ENCODE peak calls at places on chromosomes 13 and 19, in ten cellular contexts. L, M, T, U, W, D, Z, K, B and Y are unnamed samples.

GRCh38 chr19:4379383-4380253 is 20.7 kb downstream of the SH3GL1 start:
- DNase-seq in W (peak), L (no peak), T (peak), D (peak), Z (peak), K (peak), B (peak), M (peak), U (no peak), Y (no peak)

GRCh38 chr19:39310558-39311311 is 9.9 kb downstream of the LRFN1 start:
- DNase-seq in K (no peak), L (no peak), M (no peak), D (no peak), U (no peak), Z (no peak), B (no peak), W (no peak), T (no peak), Y (no peak)

GRCh38 chr13:42497798-42498197 is 76.2 kb upstream of the TNFSF11 start:
- DNase-seq in T (no peak), K (no peak), Z (peak), B (peak), L (peak), W (no peak), D (no peak), M (peak), U (no peak), Y (no peak)

GRCh38 chr19:14118165-14119051 is 846 bp upstream of the PRKACA start:
- DNase-seq in W (peak), T (peak), Z (no peak), B (peak), D (peak), U (peak), L (peak), K (peak), M (peak), Y (peak)

GRCh38 chr13:74406439-74406838 is 272.2 kb upstream of the KLF12 start:
- DNase-seq in M (no peak), Z (no peak), L (no peak), D (no peak), U (no peak), K (no peak), W (no peak), B (peak), T (no peak), Y (no peak)

GRCh38 chr13:77521194-77521593 is 14.3 kb upstream of the SCEL start:
- DNase-seq in Z (no peak), L (peak), T (no peak), U (no peak), W (no peak), B (no peak), M (peak), K (no peak), D (peak), Y (no peak)

GRCh38 chr13:45472171-45472705 is 7.5 kb downstream of the COG3 start:
- DNase-seq in W (no peak), K (no peak), M (peak), Z (no peak), B (no peak), T (no peak), U (no peak), D (no peak), L (no peak), Y (no peak)

GRCh38 chr19:4347521-4347920 is 4.2 kb downstream of the MPND start:
- DNase-seq in D (no peak), K (no peak), T (no peak), Z (no peak), W (no peak), U (no peak), M (no peak), B (no peak), L (no peak), Y (no peak)

GRCh38 chr19:28074773-28075172 is 1138.2 kb downstream of the UQCRFS1 start:
- DNase-seq in K (no peak), U (no peak), L (no peak), W (no peak), T (no peak), D (no peak), Z (peak), M (no peak), B (no peak), Y (no peak)

GRCh38 chr13:57631607-57632275 is at the start of gene PCDH17:
- DNase-seq in K (no peak), T (peak), D (no peak), U (peak), L (peak), Z (no peak), M (no peak), W (no peak), B (no peak), Y (no peak)

GRCh38 chr19:38251564-38252051 is 4.6 kb downstream of the PPP1R14A start:
- DNase-seq in U (no peak), B (no peak), M (no peak), Z (no peak), K (no peak), D (no peak), W (no peak), T (no peak), L (no peak), Y (peak)

GRCh38 chr13:95221991-95222732 is 79.1 kb downstream of the ABCC4 start:
- DNase-seq in M (no peak), T (no peak), L (no peak), D (no peak), K (no peak), B (no peak), U (no peak), Z (no peak), W (no peak), Y (no peak)

GRCh38 chr19:1668339-1669123 is 16.1 kb upstream of the TCF3 start:
- DNase-seq in B (peak), L (peak), T (no peak), K (no peak), Z (peak), M (no peak), W (no peak), D (no peak), U (no peak), Y (no peak)

GRCh38 chr13:48954086-48954485 is 21.6 kb upstream of the FNDC3A start:
- DNase-seq in K (no peak), M (peak), B (peak), T (no peak), D (no peak), W (no peak), L (peak), U (no peak), Z (no peak), Y (no peak)

GRCh38 chr13:73058741-73059459 is at the start of gene KLF5:
- DNase-seq in D (peak), U (peak), M (peak), Z (peak), T (peak), W (peak), B (peak), K (peak), L (peak), Y (peak)

GRCh38 chr19:56120371-56121179 is 520 bp downstream of the ZNF787 start:
- DNase-seq in U (peak), K (peak), Z (peak), W (peak), B (peak), L (peak), T (peak), M (peak), D (peak), Y (peak)

GRCh38 chr13:43390101-43390500 is 366.7 kb downstream of the DNAJC15 start:
- DNase-seq in K (no peak), B (no peak), M (no peak), Z (no peak), W (no peak), T (no peak), L (peak), U (no peak), D (no peak), Y (no peak)

GRCh38 chr13:33611016-33611805 is 206.7 kb upstream of the RFC3 start:
- DNase-seq in W (no peak), D (no peak), M (no peak), Z (no peak), L (peak), T (no peak), B (no peak), U (peak), K (no peak), Y (peak)

GRCh38 chr13:25372275-25373081 is 704 bp downstream of the ATP8A2 start:
- DNase-seq in K (no peak), D (no peak), M (no peak), Z (no peak), T (no peak), L (no peak), U (no peak), W (no peak), B (no peak), Y (no peak)

GRCh38 chr13:37090912-37091311 is 14.6 kb downstream of the CSNK1A1L start:
- DNase-seq in M (peak), K (no peak), T (no peak), U (no peak), L (no peak), W (no peak), B (no peak), D (no peak), Z (no peak), Y (peak)

GRCh38 chr19:50728084-50728737 is 5.0 kb downstream of the CLEC11A start:
- DNase-seq in K (peak), D (no peak), B (peak), M (no peak), L (peak), T (no peak), Z (peak), W (no peak), U (peak), Y (peak)

GRCh38 chr13:60620611-60621395 is 223.8 kb downstream of the TDRD3 start:
- DNase-seq in W (no peak), K (no peak), U (no peak), B (no peak), L (no peak), Z (no peak), T (no peak), D (no peak), M (no peak), Y (no peak)

GRCh38 chr13:112648101-112648500 is 41.7 kb upstream of the ATP11A start:
- DNase-seq in T (no peak), D (no peak), U (no peak), M (no peak), L (no peak), B (no peak), Z (no peak), K (no peak), W (no peak), Y (no peak)

GRCh38 chr19:16914421-16914820 is 25.6 kb downstream of the F2RL3 start:
- DNase-seq in Z (no peak), T (no peak), D (no peak), M (no peak), L (no peak), K (no peak), B (no peak), W (no peak), U (no peak), Y (no peak)

GRCh38 chr19:14507704-14508246 is 10.4 kb downstream of the DNAJB1 start:
- DNase-seq in M (peak), U (no peak), T (no peak), Z (no peak), W (no peak), D (no peak), K (no peak), L (peak), B (peak), Y (no peak)

GRCh38 chr19:13846533-13847032 is 30.4 kb upstream of the NANOS3 start:
- DNase-seq in T (peak), Z (peak), D (peak), W (no peak), U (peak), L (peak), B (peak), M (peak), K (peak), Y (peak)

GRCh38 chr19:19642506-19643157 is 825 bp downstream of the GMIP start:
- DNase-seq in B (peak), L (no peak), U (no peak), T (peak), W (no peak), K (peak), M (peak), Z (peak), D (peak), Y (no peak)